ENCODE peak calls at places on chromosomes 12 and 14, in nine cellular contexts. One of them, this sample, is unnamed.

GRCh38 chr12:96294831-96295230 is 100.7 kb downstream of the ELK3 start:
- DNase-seq in CD8-positive, alpha-beta T cell: no peak
- DNase-seq in stimulated activated naive CD4-positive, alpha-beta T cell: no peak
- DNase-seq in uterus: no peak
- DNase-seq in NCI-H82: no peak
- DNase-seq in C1 segment of cervical spinal cord: no peak
- DNase-seq in GM19239: no peak
- DNase-seq in stimulated activated CD8-positive, alpha-beta memory T cell treated with anti-CD3 and anti-CD28 coated beads, Interleukin-4, amount 100 ng/mL, for 1 hour: no peak
- DNase-seq in GOT3: no peak
- DNase-seq in this sample: no peak

GRCh38 chr12:43106355-43106754 is 445.6 kb downstream of the ADAMTS20 start:
- DNase-seq in CD8-positive, alpha-beta T cell: no peak
- DNase-seq in stimulated activated naive CD4-positive, alpha-beta T cell: no peak
- DNase-seq in uterus: no peak
- DNase-seq in NCI-H82: no peak
- DNase-seq in C1 segment of cervical spinal cord: no peak
- DNase-seq in GM19239: no peak
- DNase-seq in stimulated activated CD8-positive, alpha-beta memory T cell treated with anti-CD3 and anti-CD28 coated beads, Interleukin-4, amount 100 ng/mL, for 1 hour: no peak
- DNase-seq in GOT3: no peak
- DNase-seq in this sample: no peak

GRCh38 chr12:27425306-27425705 is 21.2 kb upstream of the SMCO2 start:
- DNase-seq in CD8-positive, alpha-beta T cell: no peak
- DNase-seq in stimulated activated naive CD4-positive, alpha-beta T cell: no peak
- DNase-seq in uterus: no peak
- DNase-seq in NCI-H82: no peak
- DNase-seq in C1 segment of cervical spinal cord: no peak
- DNase-seq in GM19239: no peak
- DNase-seq in stimulated activated CD8-positive, alpha-beta memory T cell treated with anti-CD3 and anti-CD28 coated beads, Interleukin-4, amount 100 ng/mL, for 1 hour: no peak
- DNase-seq in GOT3: no peak
- DNase-seq in this sample: no peak

GRCh38 chr12:65259501-65259900 is 19.0 kb upstream of the MSRB3 start:
- DNase-seq in CD8-positive, alpha-beta T cell: no peak
- DNase-seq in stimulated activated naive CD4-positive, alpha-beta T cell: no peak
- DNase-seq in uterus: no peak
- DNase-seq in NCI-H82: no peak
- DNase-seq in C1 segment of cervical spinal cord: no peak
- DNase-seq in GM19239: no peak
- DNase-seq in stimulated activated CD8-positive, alpha-beta memory T cell treated with anti-CD3 and anti-CD28 coated beads, Interleukin-4, amount 100 ng/mL, for 1 hour: no peak
- DNase-seq in GOT3: no peak
- DNase-seq in this sample: no peak

GRCh38 chr12:68224613-68225285 is 861 bp downstream of the IL26 start:
- DNase-seq in CD8-positive, alpha-beta T cell: no peak
- DNase-seq in stimulated activated naive CD4-positive, alpha-beta T cell: no peak
- DNase-seq in uterus: no peak
- DNase-seq in NCI-H82: no peak
- DNase-seq in C1 segment of cervical spinal cord: no peak
- DNase-seq in GM19239: no peak
- DNase-seq in stimulated activated CD8-positive, alpha-beta memory T cell treated with anti-CD3 and anti-CD28 coated beads, Interleukin-4, amount 100 ng/mL, for 1 hour: no peak
- DNase-seq in GOT3: no peak
- DNase-seq in this sample: no peak

GRCh38 chr12:27608890-27609289 is 84.9 kb downstream of the PPFIBP1 start:
- DNase-seq in CD8-positive, alpha-beta T cell: no peak
- DNase-seq in stimulated activated naive CD4-positive, alpha-beta T cell: no peak
- DNase-seq in uterus: no peak
- DNase-seq in NCI-H82: no peak
- DNase-seq in C1 segment of cervical spinal cord: no peak
- DNase-seq in GM19239: no peak
- DNase-seq in stimulated activated CD8-positive, alpha-beta memory T cell treated with anti-CD3 and anti-CD28 coated beads, Interleukin-4, amount 100 ng/mL, for 1 hour: no peak
- DNase-seq in GOT3: no peak
- DNase-seq in this sample: no peak

GRCh38 chr14:68685419-68686211 is 107.3 kb downstream of the ZFP36L1 start:
- DNase-seq in CD8-positive, alpha-beta T cell: peak
- DNase-seq in stimulated activated naive CD4-positive, alpha-beta T cell: peak
- DNase-seq in uterus: peak
- DNase-seq in NCI-H82: no peak
- DNase-seq in C1 segment of cervical spinal cord: no peak
- DNase-seq in GM19239: peak
- DNase-seq in stimulated activated CD8-positive, alpha-beta memory T cell treated with anti-CD3 and anti-CD28 coated beads, Interleukin-4, amount 100 ng/mL, for 1 hour: peak
- DNase-seq in GOT3: no peak
- DNase-seq in this sample: no peak

GRCh38 chr12:76242813-76243540 is 105.2 kb downstream of the BBS10 start:
- DNase-seq in CD8-positive, alpha-beta T cell: no peak
- DNase-seq in stimulated activated naive CD4-positive, alpha-beta T cell: no peak
- DNase-seq in uterus: no peak
- DNase-seq in NCI-H82: peak
- DNase-seq in C1 segment of cervical spinal cord: no peak
- DNase-seq in GM19239: no peak
- DNase-seq in stimulated activated CD8-positive, alpha-beta memory T cell treated with anti-CD3 and anti-CD28 coated beads, Interleukin-4, amount 100 ng/mL, for 1 hour: no peak
- DNase-seq in GOT3: no peak
- DNase-seq in this sample: no peak

GRCh38 chr14:72024504-72024903 is 92.3 kb downstream of the RGS6 start:
- DNase-seq in CD8-positive, alpha-beta T cell: no peak
- DNase-seq in stimulated activated naive CD4-positive, alpha-beta T cell: no peak
- DNase-seq in uterus: no peak
- DNase-seq in NCI-H82: no peak
- DNase-seq in C1 segment of cervical spinal cord: no peak
- DNase-seq in GM19239: no peak
- DNase-seq in stimulated activated CD8-positive, alpha-beta memory T cell treated with anti-CD3 and anti-CD28 coated beads, Interleukin-4, amount 100 ng/mL, for 1 hour: no peak
- DNase-seq in GOT3: no peak
- DNase-seq in this sample: no peak

GRCh38 chr12:91507754-91508153 is 325.1 kb upstream of the DCN start:
- DNase-seq in CD8-positive, alpha-beta T cell: no peak
- DNase-seq in stimulated activated naive CD4-positive, alpha-beta T cell: no peak
- DNase-seq in uterus: no peak
- DNase-seq in NCI-H82: no peak
- DNase-seq in C1 segment of cervical spinal cord: no peak
- DNase-seq in GM19239: no peak
- DNase-seq in stimulated activated CD8-positive, alpha-beta memory T cell treated with anti-CD3 and anti-CD28 coated beads, Interleukin-4, amount 100 ng/mL, for 1 hour: no peak
- DNase-seq in GOT3: no peak
- DNase-seq in this sample: no peak

GRCh38 chr12:91877461-91878230 is 268.0 kb downstream of the BTG1 start:
- DNase-seq in CD8-positive, alpha-beta T cell: no peak
- DNase-seq in stimulated activated naive CD4-positive, alpha-beta T cell: peak
- DNase-seq in uterus: no peak
- DNase-seq in NCI-H82: peak
- DNase-seq in C1 segment of cervical spinal cord: no peak
- DNase-seq in GM19239: no peak
- DNase-seq in stimulated activated CD8-positive, alpha-beta memory T cell treated with anti-CD3 and anti-CD28 coated beads, Interleukin-4, amount 100 ng/mL, for 1 hour: no peak
- DNase-seq in GOT3: no peak
- DNase-seq in this sample: no peak

GRCh38 chr14:53432378-53432802 is 279.3 kb upstream of the DDHD1 start:
- DNase-seq in CD8-positive, alpha-beta T cell: no peak
- DNase-seq in stimulated activated naive CD4-positive, alpha-beta T cell: no peak
- DNase-seq in uterus: no peak
- DNase-seq in NCI-H82: peak
- DNase-seq in C1 segment of cervical spinal cord: no peak
- DNase-seq in GM19239: peak
- DNase-seq in stimulated activated CD8-positive, alpha-beta memory T cell treated with anti-CD3 and anti-CD28 coated beads, Interleukin-4, amount 100 ng/mL, for 1 hour: no peak
- DNase-seq in GOT3: no peak
- DNase-seq in this sample: peak

GRCh38 chr12:50271724-50272247 is 11.5 kb downstream of the LIMA1 start:
- DNase-seq in CD8-positive, alpha-beta T cell: no peak
- DNase-seq in stimulated activated naive CD4-positive, alpha-beta T cell: no peak
- DNase-seq in uterus: no peak
- DNase-seq in NCI-H82: no peak
- DNase-seq in C1 segment of cervical spinal cord: no peak
- DNase-seq in GM19239: no peak
- DNase-seq in stimulated activated CD8-positive, alpha-beta memory T cell treated with anti-CD3 and anti-CD28 coated beads, Interleukin-4, amount 100 ng/mL, for 1 hour: no peak
- DNase-seq in GOT3: no peak
- DNase-seq in this sample: no peak

GRCh38 chr14:52125885-52126284 is 57.0 kb upstream of the NID2 start:
- DNase-seq in CD8-positive, alpha-beta T cell: no peak
- DNase-seq in stimulated activated naive CD4-positive, alpha-beta T cell: no peak
- DNase-seq in uterus: no peak
- DNase-seq in NCI-H82: no peak
- DNase-seq in C1 segment of cervical spinal cord: no peak
- DNase-seq in GM19239: no peak
- DNase-seq in stimulated activated CD8-positive, alpha-beta memory T cell treated with anti-CD3 and anti-CD28 coated beads, Interleukin-4, amount 100 ng/mL, for 1 hour: no peak
- DNase-seq in GOT3: no peak
- DNase-seq in this sample: no peak

GRCh38 chr12:132003846-132004245 is 54.1 kb downstream of the EP400 start:
- DNase-seq in CD8-positive, alpha-beta T cell: no peak
- DNase-seq in stimulated activated naive CD4-positive, alpha-beta T cell: no peak
- DNase-seq in uterus: no peak
- DNase-seq in NCI-H82: no peak
- DNase-seq in C1 segment of cervical spinal cord: no peak
- DNase-seq in GM19239: no peak
- DNase-seq in stimulated activated CD8-positive, alpha-beta memory T cell treated with anti-CD3 and anti-CD28 coated beads, Interleukin-4, amount 100 ng/mL, for 1 hour: no peak
- DNase-seq in GOT3: no peak
- DNase-seq in this sample: no peak

GRCh38 chr14:92693998-92694780 is 54.2 kb downstream of the LGMN start:
- DNase-seq in CD8-positive, alpha-beta T cell: no peak
- DNase-seq in stimulated activated naive CD4-positive, alpha-beta T cell: no peak
- DNase-seq in uterus: no peak
- DNase-seq in NCI-H82: no peak
- DNase-seq in C1 segment of cervical spinal cord: no peak
- DNase-seq in GM19239: no peak
- DNase-seq in stimulated activated CD8-positive, alpha-beta memory T cell treated with anti-CD3 and anti-CD28 coated beads, Interleukin-4, amount 100 ng/mL, for 1 hour: no peak
- DNase-seq in GOT3: no peak
- DNase-seq in this sample: no peak

GRCh38 chr12:5967645-5968415 is 22.8 kb upstream of the ANO2 start:
- DNase-seq in CD8-positive, alpha-beta T cell: no peak
- DNase-seq in stimulated activated naive CD4-positive, alpha-beta T cell: no peak
- DNase-seq in uterus: no peak
- DNase-seq in NCI-H82: no peak
- DNase-seq in C1 segment of cervical spinal cord: no peak
- DNase-seq in GM19239: no peak
- DNase-seq in stimulated activated CD8-positive, alpha-beta memory T cell treated with anti-CD3 and anti-CD28 coated beads, Interleukin-4, amount 100 ng/mL, for 1 hour: no peak
- DNase-seq in GOT3: no peak
- DNase-seq in this sample: no peak

GRCh38 chr14:91396959-91397815 is 20.4 kb downstream of the CCDC88C start:
- DNase-seq in CD8-positive, alpha-beta T cell: no peak
- DNase-seq in stimulated activated naive CD4-positive, alpha-beta T cell: peak
- DNase-seq in uterus: no peak
- DNase-seq in NCI-H82: peak
- DNase-seq in C1 segment of cervical spinal cord: no peak
- DNase-seq in GM19239: peak
- DNase-seq in stimulated activated CD8-positive, alpha-beta memory T cell treated with anti-CD3 and anti-CD28 coated beads, Interleukin-4, amount 100 ng/mL, for 1 hour: no peak
- DNase-seq in GOT3: no peak
- DNase-seq in this sample: no peak